ENCODE peak calls at places on chromosomes 11 and 22, in five cellular contexts. M is thoracic aorta, I is IMR-90, E is psoas muscle, G is left ventricle myocardium inferior. C is an unnamed sample.

GRCh38 chr11:69674267-69674885 is 777 bp downstream of the LTO1 start:
- DNase-seq in M (no peak), I (peak; percentile 92), E (peak; percentile 64), G (no peak), C (peak; percentile 53)

GRCh38 chr22:46104170-46104880 is 46.0 kb upstream of the PPARA start:
- DNase-seq in M (no peak), I (no peak), E (peak; percentile 70), G (no peak), C (no peak)

GRCh38 chr11:74941492-74941891 is 7.4 kb downstream of the XRRA1 start:
- DNase-seq in M (no peak), I (no peak), E (no peak), G (no peak), C (no peak)

GRCh38 chr22:39472570-39473556 is 16.1 kb downstream of the MGAT3 start:
- DNase-seq in M (no peak), I (no peak), E (no peak), G (no peak), C (peak; percentile 88)

GRCh38 chr11:72352859-72353551 is 81.3 kb downstream of the CLPB start:
- DNase-seq in M (no peak), I (peak; percentile 85), E (no peak), G (no peak), C (no peak)

GRCh38 chr11:113690619-113691569 is 15.2 kb downstream of the TMPRSS5 start:
- DNase-seq in M (no peak), I (peak; percentile 32), E (peak; percentile 68), G (no peak), C (no peak)

GRCh38 chr11:130042093-130042591 is 27.6 kb upstream of the APLP2 start:
- DNase-seq in M (no peak), I (peak; percentile 99), E (no peak), G (no peak), C (no peak)

GRCh38 chr22:30308518-30309230 is 18.1 kb downstream of the TBC1D10A start:
- DNase-seq in M (no peak), I (peak; percentile 73), E (no peak), G (no peak), C (no peak)

GRCh38 chr11:65489706-65490310 is 9.0 kb upstream of the MALAT1 start:
- DNase-seq in M (no peak), I (no peak), E (no peak), G (no peak), C (no peak)

GRCh38 chr11:65492637-65493366 is 6.0 kb upstream of the MALAT1 start:
- DNase-seq in M (peak; percentile 73), I (peak; percentile 89), E (peak; percentile 93), G (peak; percentile 89), C (peak; percentile 71)

GRCh38 chr11:65492387-65492636 is 6.5 kb upstream of the MALAT1 start:
- DNase-seq in M (no peak), I (no peak), E (no peak), G (no peak), C (no peak)

GRCh38 chr11:65491614-65492386 is 7.0 kb upstream of the MALAT1 start:
- DNase-seq in M (peak; percentile 84), I (peak; percentile 98), E (peak; percentile 92), G (peak; percentile 79), C (no peak)

GRCh38 chr11:65491163-65491465 is 7.7 kb upstream of the MALAT1 start:
- DNase-seq in M (no peak), I (no peak), E (no peak), G (peak; percentile 17), C (no peak)
- H3K4me1 ChIP-seq in M (peaks cover 88% of the 10 kb centered on the region), I (peaks cover 55% of the 10 kb centered on the region), E (peaks cover 92% of the 10 kb centered on the region), G (peaks cover 97% of the 10 kb centered on the region), C (peaks cover 30% of the 10 kb centered on the region)

GRCh38 chr11:67419330-67420049 is 4.0 kb downstream of the CARNS1 start:
- DNase-seq in M (no peak), I (no peak), E (no peak), G (no peak), C (no peak)
- H3K27ac ChIP-seq in M (peak overlapping the region; percentile 90), I (no peak overlapping the region), E (peak overlapping the region; percentile 95), G (peak overlapping the region; percentile 92), C (no peak overlapping the region)

GRCh38 chr11:44858796-44859527 is 91.7 kb downstream of the TP53I11 start:
- DNase-seq in M (no peak), I (no peak), E (no peak), G (no peak), C (no peak)
- H3K4me1 ChIP-seq in M (peaks cover 7% of the 10 kb centered on the region), I (peaks cover 29% of the 10 kb centered on the region), E (no peaks in the 10 kb centered on the region), G (peaks cover 70% of the 10 kb centered on the region), C (no peaks in the 10 kb centered on the region)

GRCh38 chr11:85955531-85955930 is 100.3 kb downstream of the CCDC83 start:
- DNase-seq in M (no peak), I (peak; percentile 78), E (no peak), G (no peak), C (no peak)
- H3K27ac ChIP-seq in M (no peak overlapping the region), I (no peak overlapping the region), E (peak overlapping the region; percentile 42), G (peak overlapping the region; percentile 23), C (no peak overlapping the region)